ENCODE peak calls at places on chromosomes 4 and X, in nine cellular contexts. G is kidney epithelial cell, F is fibroblast of mammary gland, S is mucosa of descending colon, C is lower lobe of right lung, Y is GM06990, O is endodermal cell, N is psoas muscle, D is GM23338. A is an unnamed sample.
A peak's percentile ranks its signal among the peaks of the same experiment; 100 is the strongest.

GRCh38 chr4:122898370-122899150 is 23.8 kb downstream of the NUDT6 start:
- DNase-seq in S (peak; percentile 3), C (no peak), D (no peak), Y (no peak), F (peak; percentile 91), G (peak; percentile 84), O (no peak), N (no peak), A (no peak)

GRCh38 chrX:133580630-133581029 is 165.3 kb upstream of the GPC4 start:
- DNase-seq in O (no peak), G (no peak), F (peak; percentile 83), C (no peak), Y (no peak), D (no peak), S (no peak), N (no peak), A (no peak)

GRCh38 chrX:42678133-42678532 is 99.8 kb downstream of the PPP1R2C start:
- DNase-seq in F (peak; percentile 25), D (peak; percentile 4), O (no peak), G (no peak), N (no peak), C (no peak), Y (no peak), S (peak; percentile 16), A (no peak)

GRCh38 chr4:80235451-80235850 is 31.0 kb upstream of the FGF5 start:
- DNase-seq in G (no peak), Y (no peak), F (peak; percentile 28), S (no peak), N (no peak), D (no peak), O (no peak), C (no peak), A (no peak)

GRCh38 chr4:173536808-173537429 is 6.9 kb upstream of the HAND2 start:
- DNase-seq in C (no peak), O (peak; percentile 89), S (no peak), F (no peak), D (peak; percentile 95), N (no peak), G (no peak), Y (no peak), A (no peak)

GRCh38 chr4:126174627-126175026 is 859.9 kb downstream of the FAT4 start:
- DNase-seq in F (no peak), O (no peak), G (no peak), C (no peak), N (no peak), S (no peak), Y (no peak), D (no peak), A (no peak)

GRCh38 chr4:176569301-176569700 is 223.4 kb downstream of the VEGFC start:
- DNase-seq in Y (no peak), N (no peak), O (no peak), D (no peak), S (no peak), F (peak; percentile 38), G (no peak), C (no peak), A (no peak)

GRCh38 chr4:140718240-140718639 is 37.9 kb downstream of the TBC1D9 start:
- DNase-seq in F (peak; percentile 75), N (no peak), Y (no peak), D (no peak), G (peak; percentile 37), S (no peak), O (no peak), C (no peak), A (no peak)

GRCh38 chrX:13569479-13570244 is at the start of gene EGFL6:
- DNase-seq in Y (peak; percentile 6), F (no peak), C (no peak), N (no peak), G (no peak), S (no peak), D (peak; percentile 38), O (peak; percentile 74), A (no peak)

DNA sequence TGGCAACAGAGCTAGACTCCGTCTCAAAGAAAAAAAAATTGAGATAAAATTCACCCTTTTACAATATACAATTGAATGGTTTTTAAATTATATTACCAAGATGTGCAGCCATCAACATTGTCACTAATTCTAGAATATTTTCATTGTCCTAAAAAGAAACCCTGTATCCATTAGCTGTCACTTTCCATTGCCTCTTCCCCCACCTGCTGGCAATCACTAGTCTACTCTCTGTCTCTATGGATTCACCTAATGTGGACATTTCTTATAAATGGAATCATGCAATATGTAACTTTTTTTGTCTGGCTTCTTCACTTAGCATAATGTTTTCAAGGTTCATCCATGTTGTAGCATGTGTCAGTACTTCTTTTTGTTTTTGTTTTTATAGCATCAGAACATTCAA is 20.8 kb downstream of the ABHD18 start:
- DNase-seq in D (no peak), S (no peak), O (no peak), Y (no peak), G (no peak), F (no peak), N (no peak), C (no peak), A (no peak)
- TF ChIP-seq CTCF in D (no peak), S (no peak), O (no peak), Y (no peak), G (no peak), F (peak; percentile 3), N (no peak), C (no peak), A (no peak)

GRCh38 chr4:184357164-184357563 is 117.2 kb downstream of the IRF2 start:
- DNase-seq in Y (no peak), C (no peak), O (no peak), N (no peak), F (no peak), D (no peak), G (no peak), S (no peak), A (no peak)

GRCh38 chr4:184356366-184356765 is 118.0 kb downstream of the IRF2 start:
- DNase-seq in G (no peak), Y (no peak), S (no peak), N (no peak), F (no peak), O (peak; percentile 18), C (no peak), D (no peak), A (no peak)

GRCh38 chr4:184352891-184353290 is 121.5 kb downstream of the IRF2 start:
- DNase-seq in O (no peak), Y (no peak), D (no peak), S (no peak), F (no peak), C (no peak), N (no peak), G (no peak), A (peak; percentile 47)

GRCh38 chr4:184355857-184356256 is 118.5 kb downstream of the IRF2 start:
- DNase-seq in G (no peak), F (no peak), O (no peak), N (no peak), S (no peak), Y (no peak), C (no peak), D (no peak), A (no peak)

DNA sequence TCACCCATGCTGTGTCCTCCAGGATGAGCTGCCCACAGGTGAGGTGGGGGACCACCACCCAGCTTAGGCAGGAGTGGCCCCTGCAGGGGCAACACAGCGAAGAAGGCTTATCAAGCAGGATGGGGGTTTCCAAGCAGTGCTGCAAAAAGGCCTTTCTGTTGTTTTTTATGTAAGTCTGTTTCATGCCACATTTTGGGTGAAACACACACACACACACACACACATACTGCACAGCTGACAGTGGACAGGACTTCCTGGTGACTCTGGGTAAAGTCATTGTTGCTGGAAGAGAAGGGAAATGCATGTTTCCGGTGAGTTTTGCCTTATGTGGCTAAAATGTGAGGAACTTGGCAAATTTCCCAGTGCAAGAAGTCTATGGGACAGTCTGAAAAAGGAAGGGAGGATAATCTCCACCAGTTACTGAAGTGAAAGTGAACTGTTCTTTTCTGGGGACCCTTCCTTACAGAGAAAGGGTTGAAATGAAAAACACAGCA is 119.2 kb downstream of the IRF2 start:
- DNase-seq in C (no peak), D (no peak), Y (peak; percentile 70), O (peak; percentile 38), G (peak; percentile 69), S (peak; percentile 53), F (peak; percentile 91), N (no peak), A (peak; percentile 85)
- H3K4me3 ChIP-seq in C (no peak overlapping the region), D (no peak overlapping the region), Y (no peak overlapping the region), O (no peak overlapping the region), G (no peak overlapping the region), S (no peak overlapping the region), F (no peak overlapping the region), N (no peak overlapping the region), A (no peak overlapping the region)

DNA sequence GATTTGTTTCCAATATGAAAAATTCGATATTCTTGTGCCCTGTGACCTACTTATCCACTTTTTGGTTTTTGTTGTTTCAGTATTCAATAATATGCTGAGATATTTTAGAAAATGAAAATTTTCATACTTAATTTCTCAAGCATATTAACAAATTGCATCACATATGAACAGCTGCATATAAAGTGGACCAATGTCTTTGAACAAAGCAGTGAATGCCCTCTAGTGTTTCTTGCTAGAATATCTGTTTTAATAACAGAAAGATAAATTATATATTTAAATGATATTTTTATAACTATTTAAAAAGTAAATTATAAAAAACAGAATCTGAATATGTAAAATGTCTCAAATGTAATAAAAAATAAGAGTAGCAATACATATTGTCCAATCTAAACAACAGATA is 31.7 kb upstream of the INTU start:
- DNase-seq in S (no peak), Y (no peak), C (no peak), F (peak; percentile 42), D (no peak), O (no peak), N (no peak), G (no peak), A (no peak)
- TF ChIP-seq CTCF in S (no peak), Y (no peak), C (no peak), F (peak; percentile 44), D (peak; percentile 11), O (peak; percentile 51), N (no peak), G (peak; percentile 24), A (no peak)

GRCh38 chr4:71029504-71029903 is 36.1 kb downstream of the DCK start:
- DNase-seq in G (no peak), F (no peak), D (peak; percentile 62), Y (no peak), C (no peak), O (no peak), N (no peak), S (no peak), A (no peak)

GRCh38 chr4:71027611-71028010 is 34.2 kb downstream of the DCK start:
- DNase-seq in C (no peak), S (no peak), N (no peak), O (no peak), Y (no peak), G (no peak), F (no peak), D (no peak), A (no peak)

GRCh38 chr4:71020611-71021010 is 27.2 kb downstream of the DCK start:
- DNase-seq in G (no peak), D (no peak), N (no peak), Y (no peak), F (no peak), C (no peak), O (no peak), S (no peak), A (no peak)

GRCh38 chr4:71025654-71026053 is 32.2 kb downstream of the DCK start:
- DNase-seq in N (no peak), D (no peak), G (no peak), C (no peak), F (no peak), Y (no peak), S (no peak), O (no peak), A (no peak)

DNA sequence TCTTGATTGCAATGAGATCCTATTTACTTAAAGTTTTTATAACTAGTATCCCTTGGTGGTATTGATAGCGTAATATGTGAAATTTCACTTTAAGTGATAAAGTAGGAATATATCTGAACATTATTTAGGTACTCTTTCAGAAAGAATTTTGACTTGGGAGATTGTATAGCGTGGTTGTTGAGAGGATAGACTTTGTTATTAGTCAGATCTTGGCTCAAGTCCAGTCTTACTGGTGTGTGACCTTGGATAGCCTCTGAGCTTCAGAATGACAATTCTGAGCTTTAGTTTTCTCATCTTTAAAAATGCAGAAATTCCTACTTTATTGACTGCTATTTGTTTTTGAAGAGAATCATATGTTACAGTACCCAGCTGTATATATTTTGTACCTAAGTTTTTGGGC is 32.6 kb downstream of the DCK start:
- DNase-seq in D (no peak), O (no peak), Y (no peak), N (no peak), S (peak; percentile 29), C (no peak), F (peak; percentile 89), G (peak; percentile 58), A (no peak)
- H3K4me3 ChIP-seq in D (no peak overlapping the region), O (no peak overlapping the region), Y (no peak overlapping the region), N (no peak overlapping the region), S (no peak overlapping the region), C (no peak overlapping the region), F (no peak overlapping the region), G (no peak overlapping the region), A (no peak overlapping the region)

A was measured in GM12865.